ENCODE peak calls at places on chromosomes 5 and 9, in six cellular contexts. J is stimulated activated CD4-positive, alpha-beta T cell treated with anti-CD3 and anti-CD28 coated beads, Interleukin-2, amount 100 ng/mL, for 24 hours; V is caudate nucleus; I is fibroblast of mammary gland; E is kidney tubule cell; B is body of pancreas. R is an unnamed sample.

GRCh38 chr9:133658442-133659431 is 22.6 kb downstream of the DBH start:
- DNase-seq in J (peak; percentile 54), B (peak; percentile 60), I (peak; percentile 21), E (peak; percentile 31), V (no peak), R (no peak)

GRCh38 chr5:89457411-89458329 is 574.7 kb upstream of the MEF2C start:
- DNase-seq in J (no peak), V (no peak), B (peak; percentile 31), E (peak; percentile 78), I (peak; percentile 64), R (no peak)

GRCh38 chr9:108416321-108416720 is 439.5 kb downstream of the ACTL7B start:
- DNase-seq in I (peak; percentile 40), J (no peak), V (no peak), B (no peak), E (peak; percentile 34), R (no peak)

GRCh38 chr9:76595645-76596044 is 136.7 kb downstream of the GCNT1 start:
- DNase-seq in E (peak; percentile 30), V (no peak), I (no peak), J (no peak), B (no peak), R (no peak)

GRCh38 chr5:140734354-140734753 is 34.1 kb downstream of the ZMAT2 start:
- DNase-seq in I (peak; percentile 21), V (no peak), B (peak; percentile 44), E (peak; percentile 22), J (no peak), R (no peak)

GRCh38 chr9:17613723-17614122 is 34.9 kb downstream of the SH3GL2 start:
- DNase-seq in E (peak; percentile 88), I (peak; percentile 85), J (no peak), B (no peak), V (no peak), R (no peak)

GRCh38 chr9:4508907-4509589 is 18.8 kb downstream of the SLC1A1 start:
- DNase-seq in V (no peak), I (peak; percentile 88), J (no peak), E (peak; percentile 97), B (no peak), R (no peak)

GRCh38 chr9:135346438-135347050 is 133.0 kb upstream of the PPP1R26 start:
- DNase-seq in E (no peak), I (no peak), J (no peak), B (no peak), V (no peak), R (no peak)

GRCh38 chr9:135169709-135170226 is 82.3 kb downstream of the OLFM1 start:
- DNase-seq in I (no peak), B (no peak), J (no peak), V (no peak), E (no peak), R (no peak)

GRCh38 chr9:75636427-75637045 is 253.9 kb upstream of the PCSK5 start:
- DNase-seq in J (no peak), I (no peak), B (no peak), E (no peak), V (no peak), R (no peak)

GRCh38 chr9:3045153-3045552 is 201.3 kb upstream of the PUM3 start:
- DNase-seq in I (no peak), J (no peak), B (no peak), V (no peak), E (no peak), R (no peak)

GRCh38 chr9:134297082-134297415 is 29.2 kb upstream of the RXRA start:
- DNase-seq in J (no peak), E (no peak), I (no peak), B (no peak), V (no peak), R (no peak)

GRCh38 chr9:89625721-89626687 is 21.2 kb downstream of the GADD45G start:
- DNase-seq in J (no peak), B (no peak), I (no peak), E (no peak), V (no peak), R (no peak)

GRCh38 chr9:107855164-107855563 is 365.6 kb upstream of the KLF4 start:
- DNase-seq in B (no peak), V (no peak), I (no peak), J (no peak), E (no peak), R (no peak)

GRCh38 chr5:173971681-173972080 is 17.3 kb upstream of the C5orf47 start:
- DNase-seq in E (no peak), J (no peak), B (no peak), I (no peak), V (no peak), R (no peak)

GRCh38 chr5:178329331-178329730 is 96.7 kb upstream of the PHYKPL start:
- DNase-seq in E (no peak), V (no peak), J (no peak), I (no peak), B (no peak), R (no peak)

GRCh38 chr9:35814106-35814840 is 569 bp downstream of the HINT2 start:
- DNase-seq in V (peak; percentile 71), I (peak; percentile 66), B (peak; percentile 77), J (peak; percentile 52), E (peak; percentile 71), R (peak; percentile 51)

GRCh38 chr5:66828046-66828550 is 231.9 kb downstream of the MAST4 start:
- DNase-seq in E (peak; percentile 39), V (no peak), I (no peak), J (no peak), B (no peak), R (no peak)

GRCh38 chr9:107039546-107039945 is 176.6 kb downstream of the ZNF462 start:
- DNase-seq in I (peak; percentile 80), J (no peak), B (no peak), E (peak; percentile 93), V (no peak), R (no peak)

GRCh38 chr5:135534609-135535419 is 950 bp downstream of the NEUROG1 start:
- DNase-seq in B (no peak), E (no peak), I (peak; percentile 7), J (no peak), V (no peak), R (no peak)

GRCh38 chr9:124520206-124520596 is 13.0 kb upstream of the NR5A1 start:
- DNase-seq in I (no peak), B (no peak), J (no peak), V (peak; percentile 8), E (no peak), R (no peak)

GRCh38 chr5:102796481-102796880 is 41.4 kb downstream of the PAM start:
- DNase-seq in B (no peak), E (peak; percentile 32), V (no peak), J (no peak), I (peak; percentile 15), R (no peak)

GRCh38 chr9:6007770-6008168 is 7.7 kb downstream of the RANBP6 start:
- DNase-seq in I (peak; percentile 24), E (peak; percentile 64), B (peak; percentile 84), V (no peak), J (peak; percentile 77), R (no peak)

GRCh38 chr5:169626779-169627178 is 10.3 kb upstream of the DOCK2 start:
- DNase-seq in J (no peak), I (peak; percentile 94), E (peak; percentile 89), V (no peak), B (no peak), R (no peak)

GRCh38 chr9:79928661-79929060 is 356.9 kb downstream of the TLE4 start:
- DNase-seq in I (no peak), V (no peak), E (no peak), J (no peak), B (no peak), R (no peak)

GRCh38 chr5:170104710-170105109 is 987 bp upstream of the FOXI1 start:
- DNase-seq in B (no peak), V (no peak), E (no peak), J (no peak), I (no peak), R (no peak)

GRCh38 chr9:105438136-105438839 is 9.5 kb upstream of the FSD1L start:
- DNase-seq in V (no peak), I (peak; percentile 89), B (no peak), E (no peak), J (no peak), R (no peak)

GRCh38 chr9:137787786-137788505 is 89.6 kb upstream of the CACNA1B start:
- DNase-seq in V (no peak), B (no peak), I (no peak), E (no peak), J (no peak), R (no peak)

GRCh38 chr5:53542917-53543316 is 17.5 kb upstream of the NDUFS4 start:
- DNase-seq in B (no peak), V (no peak), I (no peak), J (no peak), E (no peak), R (no peak)

GRCh38 chr5:158195811-158196210 is 336.9 kb upstream of the CLINT1 start:
- DNase-seq in J (no peak), E (no peak), B (no peak), I (no peak), V (no peak), R (no peak)

GRCh38 chr5:73039082-73039481 is 81.3 kb upstream of the TMEM171 start:
- DNase-seq in B (no peak), V (no peak), I (no peak), E (peak; percentile 41), J (no peak), R (no peak)

GRCh38 chr9:34328500-34328982 is 527 bp downstream of the KIF24 start:
- DNase-seq in V (no peak), E (peak; percentile 40), I (peak; percentile 38), B (no peak), J (no peak), R (peak; percentile 9)

GRCh38 chr9:111298831-111299603 is 31.0 kb downstream of the OR2K2 start:
- DNase-seq in I (peak; percentile 86), J (no peak), E (peak; percentile 76), V (peak; percentile 14), B (peak; percentile 26), R (no peak)

GRCh38 chr5:10733426-10733825 is 27.6 kb downstream of the DAP start:
- DNase-seq in E (no peak), B (no peak), J (no peak), V (no peak), I (no peak), R (no peak)

GRCh38 chr5:1048861-1049838 is 40.5 kb downstream of the NKD2 start:
- DNase-seq in J (no peak), B (no peak), V (no peak), E (no peak), I (no peak), R (no peak)

GRCh38 chr9:127021664-127022337 is 100.6 kb downstream of the ANGPTL2 start:
- DNase-seq in J (no peak), I (peak; percentile 100), E (no peak), V (peak; percentile 74), B (peak; percentile 77), R (no peak)

GRCh38 chr5:149037819-149038218 is 25.0 kb downstream of the SH3TC2 start:
- DNase-seq in V (no peak), I (no peak), J (no peak), B (no peak), E (peak; percentile 19), R (no peak)

GRCh38 chr9:132997591-132997990 is 19.1 kb downstream of the GFI1B start:
- DNase-seq in I (peak; percentile 53), V (no peak), J (no peak), B (no peak), E (peak; percentile 35), R (no peak)

GRCh38 chr5:76256116-76256889 is 146.8 kb upstream of the IQGAP2 start:
- DNase-seq in B (peak; percentile 78), I (peak; percentile 64), V (peak; percentile 10), J (peak; percentile 53), E (peak; percentile 80), R (peak; percentile 36)